ENCODE peak calls at places on chromosome 3, in seven cellular contexts. One of them, this sample, is unnamed.

GRCh38 chr3:126487151-126487771 is 11.6 kb upstream of the ZXDC start:
- DNase-seq in neuronal stem cell: no peak
- DNase-seq in HCT116: no peak
- DNase-seq in IMR-90: no peak
- DNase-seq in GM23338: peak; percentile 72
- DNase-seq in SK-N-SH: no peak
- DNase-seq in mammary epithelial cell: peak; percentile 60
- DNase-seq in this sample: no peak

GRCh38 chr3:125043599-125044151 is 12.1 kb downstream of the HEG1 start:
- DNase-seq in neuronal stem cell: no peak
- DNase-seq in mammary epithelial cell: no peak
- DNase-seq in SK-N-SH: peak; percentile 58
- DNase-seq in GM23338: no peak
- DNase-seq in IMR-90: no peak
- DNase-seq in HCT116: no peak
- DNase-seq in this sample: no peak

GRCh38 chr3:106485802-106486201 is 617.0 kb upstream of the CBLB start:
- DNase-seq in IMR-90: no peak
- DNase-seq in neuronal stem cell: no peak
- DNase-seq in GM23338: no peak
- DNase-seq in SK-N-SH: no peak
- DNase-seq in HCT116: no peak
- DNase-seq in mammary epithelial cell: no peak
- DNase-seq in this sample: no peak

GRCh38 chr3:47804571-47804970 is 1.6 kb downstream of the DHX30 start:
- DNase-seq in GM23338: no peak
- DNase-seq in neuronal stem cell: no peak
- DNase-seq in HCT116: no peak
- DNase-seq in IMR-90: no peak
- DNase-seq in mammary epithelial cell: no peak
- DNase-seq in SK-N-SH: no peak
- DNase-seq in this sample: no peak

GRCh38 chr3:177596822-177597271 is 399.6 kb upstream of the TBL1XR1 start:
- DNase-seq in mammary epithelial cell: peak; percentile 94
- DNase-seq in GM23338: no peak
- DNase-seq in HCT116: no peak
- DNase-seq in IMR-90: no peak
- DNase-seq in neuronal stem cell: no peak
- DNase-seq in SK-N-SH: peak; percentile 8
- DNase-seq in this sample: peak; percentile 59

GRCh38 chr3:149443545-149443912 is 31.0 kb upstream of the TM4SF4 start:
- DNase-seq in HCT116: no peak
- DNase-seq in SK-N-SH: no peak
- DNase-seq in GM23338: no peak
- DNase-seq in mammary epithelial cell: no peak
- DNase-seq in neuronal stem cell: no peak
- DNase-seq in IMR-90: no peak
- DNase-seq in this sample: no peak

GRCh38 chr3:114221165-114221880 is 16.1 kb downstream of the ZNF80 start:
- DNase-seq in HCT116: no peak
- DNase-seq in IMR-90: no peak
- DNase-seq in mammary epithelial cell: no peak
- DNase-seq in SK-N-SH: no peak
- DNase-seq in neuronal stem cell: no peak
- DNase-seq in GM23338: no peak
- DNase-seq in this sample: peak; percentile 56

GRCh38 chr3:187966636-187967035 is 187.3 kb upstream of the LPP start:
- DNase-seq in HCT116: no peak
- DNase-seq in mammary epithelial cell: no peak
- DNase-seq in SK-N-SH: no peak
- DNase-seq in IMR-90: no peak
- DNase-seq in neuronal stem cell: no peak
- DNase-seq in GM23338: no peak
- DNase-seq in this sample: no peak

GRCh38 chr3:2516762-2517441 is 418.2 kb downstream of the CNTN4 start:
- DNase-seq in neuronal stem cell: no peak
- DNase-seq in IMR-90: no peak
- DNase-seq in SK-N-SH: no peak
- DNase-seq in mammary epithelial cell: no peak
- DNase-seq in GM23338: no peak
- DNase-seq in HCT116: no peak
- DNase-seq in this sample: no peak

GRCh38 chr3:15300318-15301078 is 31.9 kb downstream of the SH3BP5 start:
- DNase-seq in HCT116: peak; percentile 75
- DNase-seq in neuronal stem cell: no peak
- DNase-seq in SK-N-SH: no peak
- DNase-seq in IMR-90: peak; percentile 74
- DNase-seq in mammary epithelial cell: peak; percentile 94
- DNase-seq in GM23338: no peak
- DNase-seq in this sample: peak; percentile 81

GRCh38 chr3:140501770-140502364 is 176.0 kb upstream of the TRIM42 start:
- DNase-seq in HCT116: no peak
- DNase-seq in IMR-90: no peak
- DNase-seq in neuronal stem cell: no peak
- DNase-seq in GM23338: no peak
- DNase-seq in mammary epithelial cell: no peak
- DNase-seq in SK-N-SH: no peak
- DNase-seq in this sample: no peak

GRCh38 chr3:164903820-164904451 is 174.4 kb downstream of the SI start:
- DNase-seq in SK-N-SH: no peak
- DNase-seq in mammary epithelial cell: no peak
- DNase-seq in neuronal stem cell: no peak
- DNase-seq in GM23338: peak; percentile 11
- DNase-seq in HCT116: no peak
- DNase-seq in IMR-90: no peak
- DNase-seq in this sample: no peak

GRCh38 chr3:128133273-128133883 is 9.8 kb upstream of the RUVBL1 start:
- DNase-seq in IMR-90: peak; percentile 70
- DNase-seq in HCT116: peak; percentile 36
- DNase-seq in mammary epithelial cell: peak; percentile 39
- DNase-seq in SK-N-SH: peak; percentile 44
- DNase-seq in neuronal stem cell: peak; percentile 29
- DNase-seq in GM23338: peak; percentile 83
- DNase-seq in this sample: peak; percentile 34

GRCh38 chr3:152718810-152719209 is 116.1 kb upstream of the P2RY1 start:
- DNase-seq in mammary epithelial cell: peak; percentile 23
- DNase-seq in IMR-90: no peak
- DNase-seq in neuronal stem cell: no peak
- DNase-seq in GM23338: no peak
- DNase-seq in SK-N-SH: no peak
- DNase-seq in HCT116: no peak
- DNase-seq in this sample: no peak

GRCh38 chr3:58526124-58526957 is 10.6 kb downstream of the ACOX2 start:
- DNase-seq in HCT116: peak; percentile 88
- DNase-seq in SK-N-SH: no peak
- DNase-seq in neuronal stem cell: no peak
- DNase-seq in IMR-90: peak; percentile 94
- DNase-seq in GM23338: peak; percentile 34
- DNase-seq in mammary epithelial cell: peak; percentile 92
- DNase-seq in this sample: peak; percentile 89

GRCh38 chr3:34185301-34185700 is 386.9 kb downstream of the PDCD6IP start:
- DNase-seq in neuronal stem cell: no peak
- DNase-seq in HCT116: no peak
- DNase-seq in GM23338: no peak
- DNase-seq in SK-N-SH: no peak
- DNase-seq in mammary epithelial cell: no peak
- DNase-seq in IMR-90: no peak
- DNase-seq in this sample: no peak

GRCh38 chr3:127356381-127356780 is 68.5 kb upstream of the PRR20G start:
- DNase-seq in SK-N-SH: no peak
- DNase-seq in GM23338: no peak
- DNase-seq in mammary epithelial cell: no peak
- DNase-seq in neuronal stem cell: no peak
- DNase-seq in HCT116: no peak
- DNase-seq in IMR-90: no peak
- DNase-seq in this sample: no peak

GRCh38 chr3:120418866-120419490 is 31.8 kb downstream of the FSTL1 start:
- DNase-seq in neuronal stem cell: peak; percentile 41
- DNase-seq in IMR-90: no peak
- DNase-seq in mammary epithelial cell: peak; percentile 54
- DNase-seq in HCT116: peak; percentile 36
- DNase-seq in SK-N-SH: peak; percentile 58
- DNase-seq in GM23338: peak; percentile 79
- DNase-seq in this sample: no peak

GRCh38 chr3:113746955-113747718 is at the start of gene ATP6V1A:
- DNase-seq in IMR-90: no peak
- DNase-seq in HCT116: no peak
- DNase-seq in GM23338: peak; percentile 77
- DNase-seq in mammary epithelial cell: no peak
- DNase-seq in SK-N-SH: peak; percentile 85
- DNase-seq in neuronal stem cell: peak; percentile 52
- DNase-seq in this sample: no peak

GRCh38 chr3:183594636-183595035 is 39.1 kb upstream of the KLHL6 start:
- DNase-seq in neuronal stem cell: no peak
- DNase-seq in GM23338: no peak
- DNase-seq in HCT116: no peak
- DNase-seq in IMR-90: no peak
- DNase-seq in SK-N-SH: no peak
- DNase-seq in mammary epithelial cell: no peak
- DNase-seq in this sample: no peak
- H2AFZ ChIP-seq in neuronal stem cell: no peak overlapping the region
- H2AFZ ChIP-seq in GM23338: no peak overlapping the region
- H2AFZ ChIP-seq in HCT116: no peak overlapping the region
- H2AFZ ChIP-seq in IMR-90: no peak overlapping the region
- H2AFZ ChIP-seq in SK-N-SH: no peak overlapping the region
- H2AFZ ChIP-seq in mammary epithelial cell: no peak overlapping the region
- H2AFZ ChIP-seq in this sample: no peak overlapping the region

DNA sequence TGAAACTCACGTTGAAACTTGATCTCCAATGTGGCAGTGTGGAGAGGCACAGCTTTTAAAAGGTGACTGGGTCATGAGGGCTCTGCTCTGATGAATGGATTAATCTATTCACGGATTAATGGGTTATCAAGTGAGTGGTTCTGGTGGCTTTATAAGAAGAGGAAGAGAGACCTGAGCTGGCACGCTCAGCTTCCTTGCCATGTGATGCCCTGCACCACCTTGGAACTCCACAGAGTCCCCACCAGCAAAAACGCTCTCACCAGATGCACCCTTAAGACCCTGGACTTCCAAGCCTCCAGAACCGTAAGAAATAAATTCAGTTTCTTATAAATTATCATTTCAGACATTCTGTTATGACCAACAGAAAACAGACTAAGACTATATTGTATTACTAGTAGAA is 2.6 kb downstream of the PPP1R2 start:
- DNase-seq in IMR-90: no peak
- DNase-seq in neuronal stem cell: no peak
- DNase-seq in HCT116: no peak
- DNase-seq in mammary epithelial cell: no peak
- DNase-seq in SK-N-SH: no peak
- DNase-seq in GM23338: no peak
- DNase-seq in this sample: no peak
- H3K4me3 ChIP-seq in IMR-90: no peak overlapping the region
- H3K4me3 ChIP-seq in neuronal stem cell: no peak overlapping the region
- H3K4me3 ChIP-seq in HCT116: no peak overlapping the region
- H3K4me3 ChIP-seq in mammary epithelial cell: no peak overlapping the region
- H3K4me3 ChIP-seq in SK-N-SH: no peak overlapping the region
- H3K4me3 ChIP-seq in GM23338: no peak overlapping the region
- H3K4me3 ChIP-seq in this sample: no peak overlapping the region

GRCh38 chr3:69094467-69095205 is 9.9 kb downstream of the ARL6IP5 start:
- DNase-seq in neuronal stem cell: no peak
- DNase-seq in SK-N-SH: no peak
- DNase-seq in mammary epithelial cell: peak; percentile 73
- DNase-seq in IMR-90: peak; percentile 48
- DNase-seq in GM23338: no peak
- DNase-seq in HCT116: no peak
- DNase-seq in this sample: peak; percentile 81
- H2AFZ ChIP-seq in neuronal stem cell: no peak overlapping the region
- H2AFZ ChIP-seq in SK-N-SH: no peak overlapping the region
- H2AFZ ChIP-seq in mammary epithelial cell: peak overlapping the region; percentile 3
- H2AFZ ChIP-seq in IMR-90: no peak overlapping the region
- H2AFZ ChIP-seq in GM23338: no peak overlapping the region
- H2AFZ ChIP-seq in HCT116: no peak overlapping the region
- H2AFZ ChIP-seq in this sample: no peak overlapping the region

GRCh38 chr3:172595648-172596393 is 72.6 kb upstream of the TNFSF10 start:
- DNase-seq in SK-N-SH: no peak
- DNase-seq in neuronal stem cell: peak; percentile 11
- DNase-seq in GM23338: peak; percentile 74
- DNase-seq in IMR-90: peak; percentile 40
- DNase-seq in mammary epithelial cell: peak; percentile 65
- DNase-seq in HCT116: peak; percentile 48
- DNase-seq in this sample: peak; percentile 23

GRCh38 chr3:172592898-172593669 is 69.9 kb upstream of the TNFSF10 start:
- DNase-seq in SK-N-SH: no peak
- DNase-seq in mammary epithelial cell: no peak
- DNase-seq in neuronal stem cell: no peak
- DNase-seq in HCT116: no peak
- DNase-seq in IMR-90: no peak
- DNase-seq in GM23338: no peak
- DNase-seq in this sample: no peak

GRCh38 chr3:172598904-172599303 is 75.7 kb upstream of the TNFSF10 start:
- DNase-seq in HCT116: no peak
- DNase-seq in mammary epithelial cell: no peak
- DNase-seq in neuronal stem cell: no peak
- DNase-seq in SK-N-SH: no peak
- DNase-seq in IMR-90: no peak
- DNase-seq in GM23338: no peak
- DNase-seq in this sample: no peak

GRCh38 chr3:172591876-172592771 is 68.9 kb upstream of the TNFSF10 start:
- DNase-seq in HCT116: no peak
- DNase-seq in SK-N-SH: no peak
- DNase-seq in IMR-90: peak; percentile 16
- DNase-seq in GM23338: no peak
- DNase-seq in neuronal stem cell: no peak
- DNase-seq in mammary epithelial cell: no peak
- DNase-seq in this sample: peak; percentile 49

DNA sequence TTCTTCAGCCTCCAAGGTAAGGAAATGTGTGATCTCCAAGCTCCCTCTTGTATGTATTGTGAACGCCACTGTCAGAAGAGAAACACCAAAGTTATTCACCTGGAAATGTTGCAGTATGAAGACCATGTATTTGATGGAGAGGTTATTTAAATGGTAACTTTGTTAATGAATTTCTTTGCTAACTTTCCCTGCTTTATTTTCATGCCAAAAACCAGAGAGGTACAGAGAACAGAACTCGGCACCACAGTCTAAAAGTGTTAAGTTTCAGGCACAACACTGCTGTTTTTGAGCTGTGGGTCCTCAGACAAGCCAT is 73.1 kb upstream of the TNFSF10 start:
- DNase-seq in GM23338: no peak
- DNase-seq in IMR-90: no peak
- DNase-seq in mammary epithelial cell: no peak
- DNase-seq in neuronal stem cell: no peak
- DNase-seq in SK-N-SH: no peak
- DNase-seq in HCT116: no peak
- DNase-seq in this sample: no peak
- H3K4me3 ChIP-seq in GM23338: no peak overlapping the region
- H3K4me3 ChIP-seq in IMR-90: no peak overlapping the region
- H3K4me3 ChIP-seq in mammary epithelial cell: no peak overlapping the region
- H3K4me3 ChIP-seq in neuronal stem cell: no peak overlapping the region
- H3K4me3 ChIP-seq in SK-N-SH: no peak overlapping the region
- H3K4me3 ChIP-seq in HCT116: no peak overlapping the region
- H3K4me3 ChIP-seq in this sample: no peak overlapping the region